ENCODE peak calls at places on chromosomes 13 and 19, in four cellular contexts. R is H1, U is H9, Z is mesenchymal stem cell. L is an unnamed sample.

GRCh38 chr19:50171752-50172151 is 8.7 kb upstream of the IZUMO2 start:
- DNase-seq in R (no peak), U (no peak), Z (no peak), L (no peak)

GRCh38 chr13:53783466-53783865 is 754.9 kb downstream of the OLFM4 start:
- DNase-seq in R (no peak), U (no peak), Z (no peak), L (no peak)

GRCh38 chr13:111515648-111516047 is 195.2 kb downstream of the TEX29 start:
- DNase-seq in R (no peak), U (peak), Z (no peak), L (no peak)

GRCh38 chr13:106152047-106152446 is 383.4 kb downstream of the EFNB2 start:
- DNase-seq in R (no peak), U (no peak), Z (no peak), L (no peak)

GRCh38 chr13:114068723-114069322 is 63.6 kb downstream of the RASA3 start:
- DNase-seq in R (no peak), U (no peak), Z (peak), L (no peak)

GRCh38 chr19:50325310-50326100 is 3.7 kb downstream of the KCNC3 start:
- DNase-seq in R (peak), U (peak), Z (peak), L (peak)

GRCh38 chr13:49271264-49271663 is 23.5 kb downstream of the CDADC1 start:
- DNase-seq in R (no peak), U (no peak), Z (no peak), L (no peak)

GRCh38 chr13:112837371-112838037 is 131.5 kb upstream of the MCF2L start:
- DNase-seq in R (no peak), U (no peak), Z (no peak), L (no peak)

GRCh38 chr13:80705371-80706163 is 364.6 kb upstream of the SPRY2 start:
- DNase-seq in R (no peak), U (no peak), Z (no peak), L (no peak)

GRCh38 chr19:10346509-10346908 is 7.1 kb upstream of the ICAM3 start:
- DNase-seq in R (no peak), U (no peak), Z (peak), L (no peak)

GRCh38 chr19:11416346-11417052 is 2.6 kb downstream of the RGL3 start:
- DNase-seq in R (no peak), U (no peak), Z (no peak), L (no peak)

GRCh38 chr19:11418166-11418517 is 972 bp downstream of the RGL3 start:
- DNase-seq in R (no peak), U (no peak), Z (no peak), L (no peak)

GRCh38 chr19:11420894-11421606 is 1.9 kb upstream of the RGL3 start:
- DNase-seq in R (no peak), U (peak), Z (no peak), L (no peak)

GRCh38 chr19:11420429-11420893 is 1.3 kb upstream of the RGL3 start:
- DNase-seq in R (no peak), U (no peak), Z (peak), L (no peak)

GRCh38 chr19:11418518-11419506 is at the start of gene RGL3:
- DNase-seq in R (no peak), U (peak), Z (no peak), L (no peak)
- H2BK12ac ChIP-seq in R (peak), U (no peak), Z (peak), L (no peak)

DNA sequence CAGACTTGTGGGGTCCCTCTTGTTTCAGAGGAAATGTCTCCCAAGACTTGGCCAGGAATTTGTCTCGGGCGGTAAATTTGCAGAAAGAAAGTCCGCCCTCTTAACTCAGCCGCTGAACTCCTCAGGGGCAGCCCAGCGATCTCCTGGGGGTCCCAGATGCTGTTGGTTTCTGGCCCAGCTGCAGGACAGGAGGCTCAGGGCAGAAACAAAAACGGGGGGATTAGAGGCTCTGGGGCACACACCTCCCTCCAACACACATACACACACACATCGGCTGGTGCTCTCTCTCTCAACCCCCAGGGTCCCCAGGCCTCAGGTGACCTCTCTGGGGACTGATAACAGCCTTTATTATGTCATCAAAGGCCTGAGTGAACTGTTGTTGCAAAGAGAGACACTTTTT is 7.1 kb downstream of the ARHGEF18 start:
- DNase-seq in R (no peak), U (no peak), Z (no peak), L (no peak)
- H2BK12ac ChIP-seq in R (no peak), U (no peak), Z (peak), L (no peak)

GRCh38 chr19:4362871-4363545 is 19.6 kb downstream of the MPND start:
- DNase-seq in R (no peak), U (peak), Z (no peak), L (no peak)
- H2BK12ac ChIP-seq in R (peak), U (no peak), Z (no peak), L (no peak)

GRCh38 chr19:4990306-4990705 is 21.4 kb downstream of the KDM4B start:
- DNase-seq in R (no peak), U (no peak), Z (no peak), L (no peak)

GRCh38 chr19:4988770-4989251 is 19.9 kb downstream of the KDM4B start:
- DNase-seq in R (no peak), U (no peak), Z (peak), L (peak)

GRCh38 chr19:4991996-4992698 is 23.2 kb downstream of the KDM4B start:
- DNase-seq in R (no peak), U (no peak), Z (no peak), L (no peak)

GRCh38 chr19:4993683-4994082 is 24.8 kb downstream of the KDM4B start:
- DNase-seq in R (no peak), U (no peak), Z (no peak), L (no peak)

GRCh38 chr19:4991538-4991937 is 22.6 kb downstream of the KDM4B start:
- DNase-seq in R (no peak), U (no peak), Z (no peak), L (no peak)
- H2BK12ac ChIP-seq in R (no peak), U (no peak), Z (no peak), L (no peak)

GRCh38 chr13:98269386-98269785 is 92.3 kb upstream of the RNF113B start:
- DNase-seq in R (no peak), U (no peak), Z (no peak), L (no peak)

GRCh38 chr13:98267080-98267912 is 90.2 kb upstream of the RNF113B start:
- DNase-seq in R (no peak), U (no peak), Z (peak), L (no peak)

GRCh38 chr13:98263841-98264240 is 86.8 kb upstream of the RNF113B start:
- DNase-seq in R (no peak), U (no peak), Z (no peak), L (no peak)

GRCh38 chr13:98264877-98265276 is 87.8 kb upstream of the RNF113B start:
- DNase-seq in R (no peak), U (no peak), Z (no peak), L (no peak)

DNA sequence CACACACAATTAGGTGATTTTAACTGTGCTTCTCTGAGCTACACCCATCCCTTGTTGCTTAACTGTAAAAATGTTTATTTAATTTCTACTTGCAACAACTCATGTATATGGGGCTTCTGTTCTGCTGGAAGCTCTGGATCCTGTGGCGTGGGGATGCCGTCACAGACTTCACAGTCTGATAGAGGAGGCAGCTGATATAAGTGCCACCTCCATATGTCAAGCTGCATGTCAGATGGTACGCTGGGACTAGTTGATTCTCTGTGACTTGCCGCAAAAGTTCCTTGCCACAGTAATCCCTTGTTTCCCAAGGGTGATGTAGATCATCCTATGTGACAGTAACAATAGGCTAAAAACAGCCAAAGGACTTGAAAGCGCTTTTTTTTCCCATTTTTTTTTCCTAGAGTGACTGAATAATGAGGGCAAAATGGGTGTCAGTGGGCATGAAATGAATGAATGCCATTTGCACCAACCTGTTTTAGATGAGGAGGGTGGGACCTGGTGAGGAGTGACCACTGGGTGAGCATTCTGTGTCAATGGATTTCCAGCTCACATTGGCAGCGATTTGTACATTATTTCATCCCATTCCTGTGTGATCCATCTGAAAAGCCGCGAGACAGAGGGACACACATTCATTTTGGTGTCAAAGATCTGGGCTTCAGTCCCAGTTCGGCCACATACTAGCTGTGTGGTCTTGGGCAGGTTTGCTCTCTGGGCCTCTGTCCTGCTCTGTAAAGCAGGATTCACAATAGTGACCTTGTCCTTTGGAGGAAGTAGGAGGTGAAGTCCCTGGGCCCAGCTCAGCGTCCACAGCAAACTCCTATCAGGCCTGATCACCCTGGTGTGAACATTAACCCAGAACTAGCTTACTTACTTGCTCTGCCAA is 88.8 kb upstream of the RNF113B start:
- DNase-seq in R (no peak), U (no peak), Z (peak), L (no peak)
- H2BK12ac ChIP-seq in R (no peak), U (no peak), Z (no peak), L (no peak)

GRCh38 chr13:107942030-107942617 is 273.2 kb downstream of the LIG4 start:
- DNase-seq in R (no peak), U (no peak), Z (no peak), L (no peak)
- H2BK12ac ChIP-seq in R (no peak), U (no peak), Z (no peak), L (no peak)

GRCh38 chr19:16071072-16071691 is 5.1 kb upstream of the TPM4 start:
- DNase-seq in R (no peak), U (no peak), Z (no peak), L (no peak)
- H2BK12ac ChIP-seq in R (peak), U (no peak), Z (peak), L (no peak)

GRCh38 chr19:46180701-46181385 is 32.8 kb downstream of the IGFL2 start:
- DNase-seq in R (no peak), U (no peak), Z (no peak), L (no peak)
- H2BK12ac ChIP-seq in R (no peak), U (no peak), Z (no peak), L (no peak)

GRCh38 chr19:677601-678380 is 1.6 kb downstream of the FSTL3 start:
- DNase-seq in R (no peak), U (no peak), Z (peak), L (no peak)
- H2BK12ac ChIP-seq in R (no peak), U (no peak), Z (peak), L (no peak)

GRCh38 chr13:27125357-27126282 is 46.0 kb downstream of the USP12 start:
- DNase-seq in R (no peak), U (no peak), Z (no peak), L (no peak)
- H2BK12ac ChIP-seq in R (no peak), U (no peak), Z (no peak), L (no peak)